ENCODE peak calls at places on chromosomes 2 and 18, in four cellular contexts. One of them, this sample, is unnamed.

GRCh38 chr18:37309059-37309458 is 256.5 kb downstream of the CELF4 start:
- DNase-seq in A549: peak
- DNase-seq in epithelial cell of esophagus: peak
- DNase-seq in astrocyte: no peak
- DNase-seq in this sample: no peak

GRCh38 chr18:3279201-3280185 is 17.6 kb downstream of the MYL12B start:
- DNase-seq in epithelial cell of esophagus: no peak
- DNase-seq in astrocyte: no peak
- DNase-seq in A549: no peak
- DNase-seq in this sample: no peak

GRCh38 chr18:62852851-62853250 is 137.5 kb downstream of the PHLPP1 start:
- DNase-seq in astrocyte: peak
- DNase-seq in A549: no peak
- DNase-seq in epithelial cell of esophagus: peak
- DNase-seq in this sample: peak

GRCh38 chr18:58792086-58792485 is 72.6 kb upstream of the ZNF532 start:
- DNase-seq in epithelial cell of esophagus: no peak
- DNase-seq in astrocyte: no peak
- DNase-seq in A549: no peak
- DNase-seq in this sample: no peak

GRCh38 chr2:230879271-230879882 is 14.6 kb downstream of the ITM2C start:
- DNase-seq in epithelial cell of esophagus: no peak
- DNase-seq in astrocyte: no peak
- DNase-seq in A549: no peak
- DNase-seq in this sample: no peak

GRCh38 chr18:50154420-50154819 is 40.5 kb downstream of the MYO5B start:
- DNase-seq in epithelial cell of esophagus: peak
- DNase-seq in astrocyte: no peak
- DNase-seq in A549: no peak
- DNase-seq in this sample: no peak

GRCh38 chr2:7952046-7952445 is 729.8 kb upstream of the ID2 start:
- DNase-seq in A549: no peak
- DNase-seq in epithelial cell of esophagus: no peak
- DNase-seq in astrocyte: no peak
- DNase-seq in this sample: no peak

GRCh38 chr2:191922736-191923651 is 76.1 kb upstream of the CAVIN2 start:
- DNase-seq in epithelial cell of esophagus: no peak
- DNase-seq in A549: no peak
- DNase-seq in astrocyte: no peak
- DNase-seq in this sample: no peak

GRCh38 chr2:232230557-232230956 is 148.0 kb upstream of the ALPP start:
- DNase-seq in epithelial cell of esophagus: peak
- DNase-seq in A549: peak
- DNase-seq in astrocyte: no peak
- DNase-seq in this sample: no peak

GRCh38 chr2:17879137-17879912 is 858 bp downstream of the KCNS3 start:
- DNase-seq in epithelial cell of esophagus: peak
- DNase-seq in A549: peak
- DNase-seq in astrocyte: peak
- DNase-seq in this sample: peak

GRCh38 chr2:44934024-44934423 is 7.5 kb upstream of the SIX3 start:
- DNase-seq in A549: no peak
- DNase-seq in epithelial cell of esophagus: no peak
- DNase-seq in astrocyte: no peak
- DNase-seq in this sample: no peak

GRCh38 chr2:197604117-197604516 is 71.3 kb downstream of the RFTN2 start:
- DNase-seq in astrocyte: no peak
- DNase-seq in A549: no peak
- DNase-seq in epithelial cell of esophagus: no peak
- DNase-seq in this sample: no peak

GRCh38 chr2:228771719-228772254 is 499.3 kb downstream of the PID1 start:
- DNase-seq in astrocyte: no peak
- DNase-seq in epithelial cell of esophagus: no peak
- DNase-seq in A549: no peak
- DNase-seq in this sample: peak

GRCh38 chr2:239828192-239828972 is 196.8 kb downstream of the NDUFA10 start:
- DNase-seq in A549: no peak
- DNase-seq in epithelial cell of esophagus: no peak
- DNase-seq in astrocyte: no peak
- DNase-seq in this sample: no peak

GRCh38 chr2:170798996-170799395 is 17.7 kb upstream of the GAD1 start:
- DNase-seq in astrocyte: no peak
- DNase-seq in A549: no peak
- DNase-seq in epithelial cell of esophagus: no peak
- DNase-seq in this sample: no peak

GRCh38 chr2:230687498-230687897 is 25.1 kb upstream of the CAB39 start:
- DNase-seq in epithelial cell of esophagus: peak
- DNase-seq in A549: peak
- DNase-seq in astrocyte: no peak
- DNase-seq in this sample: no peak

GRCh38 chr2:40097691-40098376 is 318.8 kb upstream of the THUMPD2 start:
- DNase-seq in A549: peak
- DNase-seq in astrocyte: peak
- DNase-seq in epithelial cell of esophagus: peak
- DNase-seq in this sample: peak

GRCh38 chr2:20257411-20257810 is 32.5 kb upstream of the SDC1 start:
- DNase-seq in A549: no peak
- DNase-seq in epithelial cell of esophagus: no peak
- DNase-seq in astrocyte: no peak
- DNase-seq in this sample: no peak

GRCh38 chr2:16323551-16324543 is 341.8 kb downstream of the CYRIA start:
- DNase-seq in astrocyte: no peak
- DNase-seq in A549: no peak
- DNase-seq in epithelial cell of esophagus: no peak
- DNase-seq in this sample: no peak

GRCh38 chr2:11837875-11838734 is 91.7 kb downstream of the LPIN1 start:
- DNase-seq in epithelial cell of esophagus: no peak
- DNase-seq in astrocyte: no peak
- DNase-seq in A549: no peak
- DNase-seq in this sample: no peak

GRCh38 chr2:166961933-166962332 is 73.7 kb downstream of the XIRP2 start:
- DNase-seq in A549: no peak
- DNase-seq in astrocyte: no peak
- DNase-seq in epithelial cell of esophagus: no peak
- DNase-seq in this sample: no peak

GRCh38 chr2:239932881-239933735 is 92.0 kb downstream of the NDUFA10 start:
- DNase-seq in A549: no peak
- DNase-seq in astrocyte: no peak
- DNase-seq in epithelial cell of esophagus: no peak
- DNase-seq in this sample: no peak

GRCh38 chr18:845152-845819 is 33.2 kb upstream of the YES1 start:
- DNase-seq in A549: peak
- DNase-seq in astrocyte: peak
- DNase-seq in epithelial cell of esophagus: peak
- DNase-seq in this sample: peak

GRCh38 chr2:28810384-28811285 is at the start of gene SPDYA:
- DNase-seq in A549: peak
- DNase-seq in astrocyte: peak
- DNase-seq in epithelial cell of esophagus: peak
- DNase-seq in this sample: peak

GRCh38 chr2:228401065-228401912 is 219.8 kb upstream of the SPHKAP start:
- DNase-seq in astrocyte: no peak
- DNase-seq in A549: no peak
- DNase-seq in epithelial cell of esophagus: peak
- DNase-seq in this sample: no peak

GRCh38 chr2:182103531-182103930 is 117.9 kb downstream of the PPP1R1C start:
- DNase-seq in A549: no peak
- DNase-seq in epithelial cell of esophagus: no peak
- DNase-seq in astrocyte: no peak
- DNase-seq in this sample: no peak

GRCh38 chr2:38572167-38572566 is 30.6 kb downstream of the HNRNPLL start:
- DNase-seq in A549: no peak
- DNase-seq in epithelial cell of esophagus: peak
- DNase-seq in astrocyte: peak
- DNase-seq in this sample: peak

GRCh38 chr2:191678437-191679110 is 638 bp downstream of the NABP1 start:
- DNase-seq in A549: peak
- DNase-seq in epithelial cell of esophagus: peak
- DNase-seq in astrocyte: no peak
- DNase-seq in this sample: no peak

GRCh38 chr18:56890632-56891031 is 239.5 kb downstream of the WDR7 start:
- DNase-seq in epithelial cell of esophagus: peak
- DNase-seq in A549: peak
- DNase-seq in astrocyte: peak
- DNase-seq in this sample: peak

GRCh38 chr2:165428996-165429395 is 40.5 kb upstream of the CSRNP3 start:
- DNase-seq in epithelial cell of esophagus: no peak
- DNase-seq in A549: no peak
- DNase-seq in astrocyte: peak
- DNase-seq in this sample: no peak

GRCh38 chr2:19256239-19256638 is 102.2 kb downstream of the OSR1 start:
- DNase-seq in A549: peak
- DNase-seq in epithelial cell of esophagus: peak
- DNase-seq in astrocyte: peak
- DNase-seq in this sample: peak

GRCh38 chr2:171149986-171150693 is 10.6 kb downstream of the TLK1 start:
- DNase-seq in astrocyte: no peak
- DNase-seq in epithelial cell of esophagus: no peak
- DNase-seq in A549: no peak
- DNase-seq in this sample: no peak

GRCh38 chr2:159035790-159036411 is 67.5 kb downstream of the TANC1 start:
- DNase-seq in epithelial cell of esophagus: peak
- DNase-seq in A549: peak
- DNase-seq in astrocyte: peak
- DNase-seq in this sample: peak

GRCh38 chr2:150802648-150803047 is 315.2 kb upstream of the RND3 start:
- DNase-seq in A549: no peak
- DNase-seq in epithelial cell of esophagus: no peak
- DNase-seq in astrocyte: no peak
- DNase-seq in this sample: no peak

GRCh38 chr2:238279324-238279682 is 9.1 kb downstream of the PER2 start:
- DNase-seq in epithelial cell of esophagus: no peak
- DNase-seq in astrocyte: no peak
- DNase-seq in A549: no peak
- DNase-seq in this sample: no peak

GRCh38 chr2:121128741-121129659 is 156.0 kb downstream of the TFCP2L1 start:
- DNase-seq in A549: peak
- DNase-seq in epithelial cell of esophagus: peak
- DNase-seq in astrocyte: no peak
- DNase-seq in this sample: no peak

GRCh38 chr18:55328301-55328700 is 259.7 kb downstream of the TCF4 start:
- DNase-seq in astrocyte: peak
- DNase-seq in A549: no peak
- DNase-seq in epithelial cell of esophagus: peak
- DNase-seq in this sample: peak

DNA sequence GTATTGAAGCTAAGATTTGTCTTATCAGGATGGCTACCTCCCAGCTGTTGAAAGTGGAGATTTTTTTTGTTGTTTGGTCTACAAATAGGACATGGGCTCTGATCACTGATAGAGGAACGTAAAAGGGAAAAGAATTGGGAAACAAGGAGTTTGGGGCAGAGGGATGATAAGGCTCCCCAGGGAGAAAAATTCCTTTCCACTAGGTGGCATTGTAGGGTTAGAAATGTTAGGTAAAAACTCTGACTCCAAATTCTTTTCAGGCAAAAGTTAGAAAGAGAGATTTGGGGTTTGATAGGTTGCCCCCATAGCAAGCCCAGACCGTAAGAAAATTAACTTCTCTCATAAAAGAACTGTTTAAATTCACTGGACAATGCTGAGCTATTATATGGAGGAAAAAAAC is 19.8 kb downstream of the CMPK2 start:
- DNase-seq in A549: no peak
- DNase-seq in astrocyte: no peak
- DNase-seq in epithelial cell of esophagus: no peak
- DNase-seq in this sample: no peak
- H3K4me3 ChIP-seq in A549: no peak
- H3K4me3 ChIP-seq in astrocyte: no peak
- H3K4me3 ChIP-seq in epithelial cell of esophagus: no peak
- H3K4me3 ChIP-seq in this sample: no peak

GRCh38 chr18:49059028-49059670 is 108.4 kb upstream of the SMAD7 start:
- DNase-seq in astrocyte: no peak
- DNase-seq in A549: peak
- DNase-seq in epithelial cell of esophagus: no peak
- DNase-seq in this sample: no peak
- TF ChIP-seq CTCF in astrocyte: no peak
- TF ChIP-seq CTCF in A549: peak
- TF ChIP-seq CTCF in epithelial cell of esophagus: no peak
- TF ChIP-seq CTCF in this sample: peak

GRCh38 chr2:213202006-213202405 is 50.6 kb upstream of the IKZF2 start:
- DNase-seq in A549: no peak
- DNase-seq in astrocyte: no peak
- DNase-seq in epithelial cell of esophagus: no peak
- DNase-seq in this sample: peak
- H3K4me3 ChIP-seq in A549: no peak
- H3K4me3 ChIP-seq in astrocyte: no peak
- H3K4me3 ChIP-seq in epithelial cell of esophagus: no peak
- H3K4me3 ChIP-seq in this sample: no peak

DNA sequence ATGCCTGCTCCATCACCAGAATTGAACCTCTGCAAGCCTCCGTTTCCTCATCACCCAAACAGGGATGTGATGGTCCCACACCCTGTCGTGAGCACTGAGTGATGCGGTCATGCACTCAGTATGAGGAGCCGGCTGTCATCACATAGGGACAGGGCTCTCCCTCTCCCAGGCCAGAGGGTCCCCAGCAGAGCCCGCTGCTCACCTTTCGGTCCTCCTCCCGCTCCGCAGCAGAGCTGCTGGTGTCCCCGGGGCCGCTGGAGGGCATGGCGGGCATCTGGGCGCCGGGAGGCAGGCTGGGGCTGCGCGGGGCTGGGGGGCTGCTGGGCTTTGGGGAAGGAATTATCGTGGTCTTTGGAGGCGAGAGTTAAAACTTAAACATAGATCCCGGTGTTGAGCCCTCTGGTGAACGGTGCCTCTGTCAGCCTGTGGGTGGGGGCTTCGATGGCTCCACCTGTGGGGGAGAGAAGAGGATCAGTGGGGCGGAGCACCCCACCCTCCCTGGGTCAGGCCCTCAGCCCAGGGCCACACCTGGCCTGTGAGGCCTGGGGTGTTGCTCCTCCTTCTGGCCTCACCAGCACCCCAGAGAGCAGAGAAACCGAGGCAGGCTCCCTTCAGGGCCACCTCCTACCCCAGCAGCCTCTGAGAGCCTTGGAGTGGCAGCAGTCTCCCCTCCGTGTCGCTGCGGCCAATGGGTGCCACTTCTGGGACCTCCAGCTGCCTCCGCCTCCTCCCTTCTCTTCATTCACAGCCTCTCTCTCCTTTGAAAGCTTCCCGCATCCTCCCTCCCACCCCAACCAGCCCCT is 27.8 kb downstream of the DNMT3A start:
- DNase-seq in astrocyte: no peak
- DNase-seq in epithelial cell of esophagus: no peak
- DNase-seq in A549: no peak
- DNase-seq in this sample: no peak
- TF ChIP-seq CTCF in astrocyte: no peak
- TF ChIP-seq CTCF in epithelial cell of esophagus: no peak
- TF ChIP-seq CTCF in A549: no peak
- TF ChIP-seq CTCF in this sample: no peak

GRCh38 chr2:233363744-233364235 is 9.5 kb downstream of the DGKD start:
- DNase-seq in astrocyte: no peak
- DNase-seq in epithelial cell of esophagus: no peak
- DNase-seq in A549: no peak
- DNase-seq in this sample: no peak
- H3K4me3 ChIP-seq in astrocyte: no peak
- H3K4me3 ChIP-seq in epithelial cell of esophagus: no peak
- H3K4me3 ChIP-seq in A549: no peak
- H3K4me3 ChIP-seq in this sample: no peak

GRCh38 chr2:187497858-187498463 is 49.9 kb upstream of the CALCRL start:
- DNase-seq in epithelial cell of esophagus: peak
- DNase-seq in astrocyte: no peak
- DNase-seq in A549: peak
- DNase-seq in this sample: peak
- TF ChIP-seq CTCF in epithelial cell of esophagus: peak
- TF ChIP-seq CTCF in astrocyte: peak
- TF ChIP-seq CTCF in A549: peak
- TF ChIP-seq CTCF in this sample: peak

This sample was measured in AG10803.